ENCODE peak calls at places on chromosomes 16 and 17, in six cellular contexts. D, C, W, S, M and Q are unnamed samples.

GRCh38 chr16:85863384-85863774 is 35.6 kb upstream of the IRF8 start:
- DNase-seq in D (no peak), C (no peak), W (no peak), S (no peak), M (peak), Q (no peak)

GRCh38 chr17:63247706-63248105 is 198.4 kb downstream of the CYB561 start:
- DNase-seq in D (no peak), C (no peak), W (no peak), S (peak), M (no peak), Q (no peak)

GRCh38 chr17:30920282-30920681 is 1.5 kb upstream of the ADAP2 start:
- DNase-seq in D (peak), C (peak), W (no peak), S (peak), M (no peak), Q (no peak)

GRCh38 chr17:50634123-50634914 is at the start of gene ABCC3:
- DNase-seq in D (no peak), C (no peak), W (no peak), S (no peak), M (peak), Q (no peak)

GRCh38 chr17:12021604-12022003 is 927 bp downstream of the MAP2K4 start:
- DNase-seq in D (no peak), C (no peak), W (no peak), S (no peak), M (no peak), Q (no peak)

GRCh38 chr16:66608241-66609138 is 4.0 kb downstream of the CMTM3 start:
- DNase-seq in D (peak), C (peak), W (peak), S (peak), M (peak), Q (peak)

GRCh38 chr16:28317040-28317880 is 24.9 kb downstream of the SBK1 start:
- DNase-seq in D (peak), C (peak), W (peak), S (peak), M (peak), Q (peak)

GRCh38 chr17:31787857-31788570 is 71.0 kb downstream of the COPRS start:
- DNase-seq in D (peak), C (no peak), W (no peak), S (peak), M (no peak), Q (no peak)

GRCh38 chr16:62035115-62036092 is 834 bp downstream of the CDH8 start:
- DNase-seq in D (no peak), C (peak), W (peak), S (no peak), M (peak), Q (peak)

GRCh38 chr17:83159204-83160049 is 80.0 kb downstream of the METRNL start:
- DNase-seq in D (no peak), C (no peak), W (no peak), S (no peak), M (no peak), Q (no peak)

GRCh38 chr17:67200727-67201301 is 44.2 kb downstream of the HELZ start:
- DNase-seq in D (no peak), C (no peak), W (no peak), S (peak), M (peak), Q (no peak)

GRCh38 chr17:9169116-9169515 is 147.8 kb downstream of the NTN1 start:
- DNase-seq in D (no peak), C (no peak), W (no peak), S (no peak), M (no peak), Q (no peak)

GRCh38 chr17:48544356-48545021 is 420 bp downstream of the HOXB2 start:
- DNase-seq in D (peak), C (peak), W (no peak), S (peak), M (no peak), Q (no peak)

GRCh38 chr17:37429442-37429841 is 22.8 kb downstream of the TADA2A start:
- DNase-seq in D (peak), C (no peak), W (no peak), S (no peak), M (no peak), Q (no peak)

GRCh38 chr16:84406006-84406963 is 37.9 kb downstream of the ATP2C2 start:
- DNase-seq in D (no peak), C (no peak), W (no peak), S (no peak), M (no peak), Q (no peak)

GRCh38 chr17:6046431-6046830 is 23.7 kb upstream of the WSCD1 start:
- DNase-seq in D (no peak), C (no peak), W (no peak), S (no peak), M (no peak), Q (no peak)

GRCh38 chr17:2138318-2138717 is 83.4 kb downstream of the HIC1 start:
- DNase-seq in D (no peak), C (no peak), W (no peak), S (peak), M (peak), Q (no peak)

GRCh38 chr16:70454221-70455034 is at the start of gene FCSK:
- DNase-seq in D (peak), C (peak), W (peak), S (peak), M (peak), Q (no peak)

GRCh38 chr17:21537302-21537701 is 155.0 kb upstream of the KCNJ18 start:
- DNase-seq in D (no peak), C (no peak), W (no peak), S (no peak), M (no peak), Q (no peak)

GRCh38 chr17:21540502-21540901 is 151.8 kb upstream of the KCNJ18 start:
- DNase-seq in D (no peak), C (no peak), W (no peak), S (no peak), M (no peak), Q (no peak)

GRCh38 chr17:21539146-21539545 is 153.2 kb upstream of the KCNJ18 start:
- DNase-seq in D (peak), C (no peak), W (no peak), S (no peak), M (no peak), Q (no peak)

GRCh38 chr17:21535686-21536085 is 156.6 kb upstream of the KCNJ18 start:
- DNase-seq in D (no peak), C (no peak), W (no peak), S (no peak), M (no peak), Q (no peak)

DNA sequence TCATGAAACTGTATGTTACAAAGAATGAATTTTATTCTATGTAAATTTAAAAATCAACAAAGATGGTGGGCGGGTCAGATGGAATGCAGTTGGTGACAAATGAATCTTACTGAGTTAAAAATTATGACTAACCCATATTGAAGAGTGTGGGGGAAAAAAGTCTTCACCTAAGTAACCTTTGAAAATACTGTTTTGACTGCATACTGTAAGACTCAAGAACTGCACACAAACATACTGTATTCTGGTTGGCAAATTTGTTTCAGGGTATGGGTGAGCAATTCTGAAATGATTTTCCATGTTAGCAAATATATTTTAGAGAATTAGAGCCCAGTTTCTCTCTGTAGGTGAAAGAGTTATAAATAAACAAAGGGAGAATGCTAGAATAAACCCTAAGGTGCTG is 153.7 kb upstream of the KCNJ18 start:
- DNase-seq in D (no peak), C (no peak), W (no peak), S (no peak), M (no peak), Q (no peak)
- H4K91ac ChIP-seq in D (no peak), C (no peak), W (no peak), S (no peak), M (no peak), Q (no peak)

DNA sequence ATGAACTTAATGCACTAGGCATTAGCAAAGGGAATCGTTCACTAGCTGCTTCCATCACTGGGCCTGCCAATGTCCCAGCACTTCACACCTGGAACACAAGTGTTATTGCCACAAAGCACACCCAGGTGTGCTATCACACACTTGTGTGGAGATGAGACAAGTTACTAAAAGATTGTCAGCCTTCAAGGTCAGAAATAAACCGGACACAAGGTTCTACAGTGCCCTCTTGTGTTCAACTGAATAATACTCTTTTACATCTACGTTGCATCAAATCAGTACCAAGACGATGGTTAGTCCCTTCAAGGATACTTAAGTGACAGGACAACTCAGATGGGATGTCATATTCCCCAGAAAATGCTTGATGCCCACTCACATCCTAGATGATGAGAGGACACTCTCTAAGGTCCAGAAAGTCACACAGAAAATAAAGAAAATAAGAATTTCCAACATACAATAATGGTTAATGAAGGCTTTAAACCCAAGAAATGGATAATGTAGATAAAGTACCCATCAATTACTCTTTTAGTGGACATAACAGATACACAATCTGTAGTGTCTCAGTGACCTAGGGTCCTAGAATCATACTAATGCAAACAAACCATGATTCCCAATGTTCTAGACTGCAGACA is 16.4 kb upstream of the GLG1 start:
- DNase-seq in D (peak), C (no peak), W (peak), S (peak), M (peak), Q (no peak)
- H4K91ac ChIP-seq in D (no peak), C (no peak), W (no peak), S (no peak), M (no peak), Q (no peak)

GRCh38 chr16:59470556-59470955 is 736.4 kb upstream of the GOT2 start:
- DNase-seq in D (no peak), C (no peak), W (no peak), S (no peak), M (no peak), Q (no peak)
- H4K91ac ChIP-seq in D (no peak), C (no peak), W (no peak), S (no peak), M (no peak), Q (no peak)

GRCh38 chr17:17460038-17460437 is 16.8 kb upstream of the MED9 start:
- DNase-seq in D (no peak), C (no peak), W (no peak), S (no peak), M (no peak), Q (no peak)

GRCh38 chr17:17457680-17458079 is 19.1 kb upstream of the MED9 start:
- DNase-seq in D (no peak), C (no peak), W (no peak), S (no peak), M (no peak), Q (no peak)

GRCh38 chr17:17463821-17464220 is 13.0 kb upstream of the MED9 start:
- DNase-seq in D (no peak), C (no peak), W (no peak), S (no peak), M (no peak), Q (no peak)

GRCh38 chr17:17466511-17466910 is 10.3 kb upstream of the MED9 start:
- DNase-seq in D (no peak), C (no peak), W (no peak), S (no peak), M (no peak), Q (no peak)

GRCh38 chr17:17462048-17462824 is 14.6 kb upstream of the MED9 start:
- DNase-seq in D (peak), C (no peak), W (no peak), S (no peak), M (no peak), Q (no peak)
- H4K91ac ChIP-seq in D (no peak), C (no peak), W (no peak), S (no peak), M (no peak), Q (no peak)

GRCh38 chr17:13981881-13982280 is 87.4 kb upstream of the COX10 start:
- DNase-seq in D (no peak), C (no peak), W (no peak), S (peak), M (peak), Q (no peak)

GRCh38 chr17:13977837-13978236 is 91.5 kb upstream of the COX10 start:
- DNase-seq in D (no peak), C (no peak), W (no peak), S (no peak), M (peak), Q (no peak)

GRCh38 chr17:13978478-13978877 is 90.8 kb upstream of the COX10 start:
- DNase-seq in D (no peak), C (no peak), W (no peak), S (no peak), M (no peak), Q (no peak)
- H4K91ac ChIP-seq in D (no peak), C (no peak), W (no peak), S (no peak), M (no peak), Q (no peak)

GRCh38 chr16:1355591-1355990 is 3.9 kb downstream of the GNPTG start:
- DNase-seq in D (no peak), C (no peak), W (no peak), S (no peak), M (no peak), Q (no peak)

GRCh38 chr16:1357906-1358566 is 6.3 kb downstream of the GNPTG start:
- DNase-seq in D (peak), C (no peak), W (no peak), S (no peak), M (peak), Q (no peak)

GRCh38 chr16:1354815-1355214 is 3.1 kb downstream of the GNPTG start:
- DNase-seq in D (no peak), C (no peak), W (no peak), S (no peak), M (no peak), Q (no peak)

GRCh38 chr16:1351582-1352362 is at the start of the genes GNPTG and TSR3:
- DNase-seq in D (peak), C (peak), W (peak), S (peak), M (peak), Q (peak)

GRCh38 chr16:1356061-1356900 is 4.5 kb downstream of the GNPTG start:
- DNase-seq in D (no peak), C (no peak), W (no peak), S (no peak), M (peak), Q (no peak)
- H4K91ac ChIP-seq in D (no peak), C (no peak), W (no peak), S (no peak), M (no peak), Q (no peak)

GRCh38 chr17:79005063-79005861 is 4.3 kb downstream of the CANT1 start:
- DNase-seq in D (no peak), C (no peak), W (no peak), S (no peak), M (no peak), Q (no peak)

GRCh38 chr17:79007504-79008381 is 1.8 kb downstream of the CANT1 start:
- DNase-seq in D (no peak), C (no peak), W (no peak), S (no peak), M (no peak), Q (no peak)

GRCh38 chr17:79008666-79009387 is 737 bp downstream of the CANT1 start:
- DNase-seq in D (no peak), C (no peak), W (no peak), S (no peak), M (no peak), Q (no peak)

GRCh38 chr17:79006001-79006400 is 3.6 kb downstream of the CANT1 start:
- DNase-seq in D (no peak), C (no peak), W (no peak), S (no peak), M (no peak), Q (no peak)

GRCh38 chr17:79006794-79007503 is 2.6 kb downstream of the CANT1 start:
- DNase-seq in D (no peak), C (no peak), W (no peak), S (no peak), M (no peak), Q (no peak)
- H4K91ac ChIP-seq in D (no peak), C (no peak), W (no peak), S (no peak), M (no peak), Q (no peak)